ENCODE peak calls at places on chromosomes 2 and 18, in five cellular contexts. Q is posterior vena cava; V is stimulated activated naive CD8-positive, alpha-beta T cell treated with anti-CD3 and anti-CD28 coated beads, Interleukin-15, Interleukin-2, amounts not matched to agents 100 U/mL and 50 U/mL, for 24 hours; K is fibroblast of the conjunctiva; C is GM20000. M is an unnamed sample.

GRCh38 chr18:63936156-63936931 is 12.8 kb upstream of the HMSD start:
- DNase-seq in Q (peak; percentile 95), V (peak; percentile 76), K (peak; percentile 45), C (peak; percentile 85), M (peak; percentile 44)

GRCh38 chr2:36975306-36975705 is 9.0 kb upstream of the STRN start:
- DNase-seq in Q (no peak), V (no peak), K (no peak), C (no peak), M (no peak)

GRCh38 chr2:179068991-179069643 is 19.2 kb upstream of the CCDC141 start:
- DNase-seq in Q (no peak), V (no peak), K (no peak), C (no peak), M (no peak)

GRCh38 chr2:200360364-200360763 is 53.9 kb downstream of the SPATS2L start:
- DNase-seq in Q (no peak), V (no peak), K (no peak), C (no peak), M (no peak)

GRCh38 chr18:10417191-10417590 is 37.2 kb upstream of the APCDD1 start:
- DNase-seq in Q (no peak), V (no peak), K (no peak), C (no peak), M (no peak)

GRCh38 chr2:201642579-201643215 is 606 bp downstream of the TMEM237 start:
- DNase-seq in Q (peak; percentile 95), V (peak; percentile 91), K (peak; percentile 36), C (peak; percentile 93), M (peak; percentile 88)

GRCh38 chr18:31102020-31102684 is at the start of gene DSC2:
- DNase-seq in Q (peak; percentile 85), V (no peak), K (no peak), C (no peak), M (no peak)

GRCh38 chr18:73646772-73647171 is 500.9 kb downstream of the FBXO15 start:
- DNase-seq in Q (no peak), V (no peak), K (peak; percentile 26), C (no peak), M (no peak)

GRCh38 chr2:174247474-174248186 is 702 bp downstream of the OLA1 start:
- DNase-seq in Q (no peak), V (peak; percentile 19), K (no peak), C (peak; percentile 36), M (no peak)

GRCh38 chr2:180063494-180063893 is 56.4 kb upstream of the CWC22 start:
- DNase-seq in Q (no peak), V (no peak), K (no peak), C (no peak), M (no peak)

GRCh38 chr2:130776550-130776949 is 21.2 kb downstream of the AMER3 start:
- DNase-seq in Q (no peak), V (no peak), K (no peak), C (no peak), M (peak; percentile 81)

GRCh38 chr2:219059725-219060682 is 717 bp downstream of the IHH start:
- DNase-seq in Q (peak; percentile 75), V (peak; percentile 11), K (no peak), C (peak; percentile 45), M (no peak)

GRCh38 chr2:101967826-101968498 is 23.8 kb upstream of the IL1R2 start:
- DNase-seq in Q (no peak), V (no peak), K (peak; percentile 41), C (no peak), M (no peak)

GRCh38 chr2:73697606-73698005 is 39.5 kb downstream of the TPRKB start:
- DNase-seq in Q (no peak), V (no peak), K (no peak), C (no peak), M (no peak)

GRCh38 chr2:100820346-100821254 is 661 bp downstream of the NPAS2 start:
- DNase-seq in Q (no peak), V (peak; percentile 27), K (no peak), C (no peak), M (no peak)

GRCh38 chr2:222982010-222982908 is 69.7 kb upstream of the KCNE4 start:
- DNase-seq in Q (no peak), V (no peak), K (peak; percentile 89), C (no peak), M (peak; percentile 21)

GRCh38 chr2:102439065-102439695 is 16.2 kb downstream of the IL18RAP start:
- DNase-seq in Q (no peak), V (no peak), K (no peak), C (no peak), M (no peak)

GRCh38 chr2:105929506-105929905 is 184.8 kb downstream of the NCK2 start:
- DNase-seq in Q (no peak), V (peak; percentile 44), K (no peak), C (no peak), M (no peak)

GRCh38 chr18:30352551-30353168 is 689.9 kb downstream of the DSC3 start:
- DNase-seq in Q (peak; percentile 69), V (no peak), K (no peak), C (no peak), M (no peak)

GRCh38 chr2:218892693-218893348 is 12.2 kb downstream of the WNT10A start:
- DNase-seq in Q (peak; percentile 87), V (peak; percentile 85), K (no peak), C (peak; percentile 84), M (peak; percentile 55)

GRCh38 chr2:60317029-60317386 is 236.4 kb downstream of the BCL11A start:
- DNase-seq in Q (no peak), V (no peak), K (no peak), C (no peak), M (no peak)

GRCh38 chr2:39513641-39514094 is 76.6 kb upstream of the MAP4K3 start:
- DNase-seq in Q (no peak), V (peak; percentile 75), K (peak; percentile 87), C (peak; percentile 58), M (peak; percentile 37)